ENCODE peak calls at places on chromosome 14, in seven cellular contexts. A is kidney, G is fibroblast of lung, W is AG04450, D is cardiac muscle cell, O is esophagus squamous epithelium, I is fibroblast of villous mesenchyme. M is an unnamed sample.

GRCh38 chr14:81765654-81766275 is 232.1 kb upstream of the SEL1L start:
- DNase-seq in A (no peak), G (no peak), W (no peak), D (no peak), O (no peak), I (no peak), M (no peak)

GRCh38 chr14:70005281-70005805 is 126.1 kb downstream of the SMOC1 start:
- DNase-seq in A (no peak), G (no peak), W (no peak), D (no peak), O (no peak), I (no peak), M (no peak)

GRCh38 chr14:50839048-50839447 is 8.1 kb upstream of the NIN start:
- DNase-seq in A (no peak), G (no peak), W (no peak), D (no peak), O (no peak), I (no peak), M (no peak)

GRCh38 chr14:24259282-24260025 is 3.5 kb downstream of the TGM1 start:
- DNase-seq in A (peak; percentile 88), G (peak; percentile 11), W (no peak), D (no peak), O (no peak), I (no peak), M (peak; percentile 31)

GRCh38 chr14:69153848-69154208 is 909 bp upstream of the DCAF5 start:
- DNase-seq in A (peak; percentile 69), G (no peak), W (no peak), D (peak; percentile 45), O (no peak), I (peak; percentile 35), M (no peak)

GRCh38 chr14:100533647-100534485 is 53.4 kb downstream of the BEGAIN start:
- DNase-seq in A (peak; percentile 75), G (peak; percentile 22), W (no peak), D (no peak), O (no peak), I (no peak), M (no peak)

GRCh38 chr14:79044894-79045624 is 874.9 kb downstream of the NRXN3 start:
- DNase-seq in A (peak; percentile 60), G (peak; percentile 64), W (peak; percentile 15), D (no peak), O (no peak), I (peak; percentile 87), M (peak; percentile 83)

GRCh38 chr14:69289811-69290520 is 30.0 kb downstream of the GALNT16 start:
- DNase-seq in A (peak; percentile 76), G (no peak), W (no peak), D (no peak), O (no peak), I (no peak), M (no peak)

GRCh38 chr14:95507174-95507573 is 9.3 kb downstream of the SYNE3 start:
- DNase-seq in A (no peak), G (peak; percentile 92), W (peak; percentile 81), D (no peak), O (no peak), I (peak; percentile 94), M (peak; percentile 90)

GRCh38 chr14:100825691-100826331 is at the start of gene MEG3:
- DNase-seq in A (peak; percentile 75), G (peak; percentile 89), W (peak; percentile 65), D (no peak), O (no peak), I (peak; percentile 89), M (peak; percentile 59)

GRCh38 chr14:103894034-103894722 is 34.1 kb upstream of the TDRD9 start:
- DNase-seq in A (peak; percentile 90), G (no peak), W (no peak), D (no peak), O (no peak), I (no peak), M (no peak)

GRCh38 chr14:105056303-105056831 is 8.9 kb downstream of the GPR132 start:
- DNase-seq in A (peak; percentile 69), G (no peak), W (no peak), D (no peak), O (no peak), I (no peak), M (no peak)

GRCh38 chr14:91755560-91755959 is 23.7 kb upstream of the CATSPERB start:
- DNase-seq in A (no peak), G (peak; percentile 41), W (no peak), D (no peak), O (no peak), I (peak; percentile 35), M (peak; percentile 20)

GRCh38 chr14:102234331-102235264 is 70.4 kb downstream of the MOK start:
- DNase-seq in A (no peak), G (no peak), W (no peak), D (no peak), O (no peak), I (peak; percentile 31), M (no peak)

GRCh38 chr14:29668201-29668600 is 259.4 kb downstream of the PRKD1 start:
- DNase-seq in A (no peak), G (no peak), W (no peak), D (no peak), O (no peak), I (no peak), M (no peak)

GRCh38 chr14:65879218-65880009 is 466.9 kb downstream of the FUT8 start:
- DNase-seq in A (no peak), G (peak; percentile 6), W (peak; percentile 3), D (no peak), O (no peak), I (peak; percentile 7), M (no peak)

GRCh38 chr14:23381871-23382270 is 5.0 kb downstream of the CMTM5 start:
- DNase-seq in A (no peak), G (no peak), W (no peak), D (no peak), O (no peak), I (no peak), M (no peak)

GRCh38 chr14:61343991-61344405 is 22.6 kb downstream of the PRKCH start:
- DNase-seq in A (no peak), G (no peak), W (no peak), D (no peak), O (no peak), I (no peak), M (no peak)
- H3K4me3 ChIP-seq in A (no peak overlapping the region), G (no peak overlapping the region), W (no peak overlapping the region), D (no peak overlapping the region), O (no peak overlapping the region), I (no peak overlapping the region), M (no peak overlapping the region)

GRCh38 chr14:106876711-106877110 is 1350.3 kb downstream of the TMEM121 start:
- DNase-seq in A (no peak), G (no peak), W (no peak), D (no peak), O (no peak), I (no peak), M (no peak)

GRCh38 chr14:106874365-106874764 is 1348.0 kb downstream of the TMEM121 start:
- DNase-seq in A (no peak), G (no peak), W (no peak), D (no peak), O (no peak), I (no peak), M (no peak)

GRCh38 chr14:106877527-106877926 is 1351.1 kb downstream of the TMEM121 start:
- DNase-seq in A (no peak), G (no peak), W (no peak), D (no peak), O (no peak), I (no peak), M (no peak)

GRCh38 chr14:106875503-106875902 is 1349.1 kb downstream of the TMEM121 start:
- DNase-seq in A (no peak), G (no peak), W (no peak), D (no peak), O (no peak), I (no peak), M (no peak)

GRCh38 chr14:106872619-106873446 is 1346.5 kb downstream of the TMEM121 start:
- DNase-seq in A (peak; percentile 90), G (no peak), W (no peak), D (no peak), O (no peak), I (no peak), M (no peak)
- TF ChIP-seq CTCF in A (peak; percentile 66), G (no peak), W (peak; percentile 6), D (no peak), O (peak; percentile 36), I (peak; percentile 47), M (no peak)

GRCh38 chr14:52413729-52414453 is 99.8 kb downstream of the PTGER2 start:
- DNase-seq in A (no peak), G (peak; percentile 87), W (no peak), D (no peak), O (no peak), I (peak; percentile 93), M (no peak)
- H3K4me3 ChIP-seq in A (no peak overlapping the region), G (no peak overlapping the region), W (no peak overlapping the region), D (no peak overlapping the region), O (no peak overlapping the region), I (no peak overlapping the region), M (no peak overlapping the region)

GRCh38 chr14:54501423-54501822 is 8.3 kb upstream of the CGRRF1 start:
- DNase-seq in A (no peak), G (no peak), W (no peak), D (no peak), O (no peak), I (no peak), M (no peak)

GRCh38 chr14:54500744-54501143 is 9.0 kb upstream of the CGRRF1 start:
- DNase-seq in A (no peak), G (no peak), W (no peak), D (no peak), O (no peak), I (no peak), M (no peak)

GRCh38 chr14:54502602-54503001 is 7.1 kb upstream of the CGRRF1 start:
- DNase-seq in A (no peak), G (no peak), W (no peak), D (no peak), O (no peak), I (no peak), M (no peak)

GRCh38 chr14:54498579-54498978 is 9.8 kb upstream of the GMFB start:
- DNase-seq in A (no peak), G (no peak), W (no peak), D (no peak), O (no peak), I (no peak), M (no peak)

DNA sequence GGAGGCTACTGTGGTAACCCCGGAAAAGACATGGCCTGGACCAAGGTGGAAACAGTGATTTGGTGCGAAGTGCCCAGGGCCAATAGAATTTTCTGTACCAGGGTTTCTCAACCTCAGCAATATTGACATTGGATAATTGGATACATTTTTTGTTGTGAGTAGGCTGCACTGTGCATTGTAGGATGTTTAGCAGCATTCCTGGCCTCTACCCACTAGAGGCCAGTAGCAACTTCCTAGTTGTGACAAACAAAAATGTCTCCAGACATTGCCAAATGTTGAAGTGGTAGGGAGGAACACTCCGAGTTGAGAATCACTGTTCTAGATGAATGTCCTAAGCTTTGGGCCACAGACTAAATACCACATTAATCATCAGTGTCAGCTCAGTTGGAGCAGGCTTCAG is 6.2 kb upstream of the CGRRF1 start:
- DNase-seq in A (no peak), G (peak; percentile 46), W (no peak), D (peak; percentile 18), O (no peak), I (peak; percentile 42), M (no peak)
- TF ChIP-seq CTCF in A (no peak), G (peak; percentile 48), W (peak; percentile 57), D (peak; percentile 52), O (peak; percentile 6), I (peak; percentile 56), M (peak; percentile 58)